ENCODE peak calls at places on chromosome 7, in five cellular contexts. U is neural progenitor cell, O is fibroblast of the aortic adventitia, J is cardiac muscle cell, R is astrocyte of the spinal cord. H is an unnamed sample.

GRCh38 chr7:116801092-116801710 is 61.2 kb upstream of the CAPZA2 start:
- DNase-seq in U (no peak), O (peak), J (no peak), R (peak), H (no peak)

GRCh38 chr7:141729020-141729419 is 9.1 kb upstream of the SSBP1 start:
- DNase-seq in U (no peak), O (no peak), J (no peak), R (no peak), H (no peak)

GRCh38 chr7:112540839-112541577 is 60.2 kb downstream of the LSMEM1 start:
- DNase-seq in U (no peak), O (no peak), J (no peak), R (no peak), H (no peak)

GRCh38 chr7:116443101-116443523 is 56.4 kb upstream of the CAV2 start:
- DNase-seq in U (no peak), O (peak), J (no peak), R (peak), H (no peak)

GRCh38 chr7:156639426-156640256 is 933 bp upstream of the RNF32 start:
- DNase-seq in U (peak), O (peak), J (no peak), R (no peak), H (no peak)

GRCh38 chr7:70092314-70093303 is 494.3 kb downstream of the AUTS2 start:
- DNase-seq in U (no peak), O (peak), J (no peak), R (peak), H (peak)

GRCh38 chr7:154837622-154838021 is 165.3 kb downstream of the PAXIP1 start:
- DNase-seq in U (no peak), O (no peak), J (no peak), R (no peak), H (no peak)

GRCh38 chr7:107622429-107622828 is 38.2 kb upstream of the SLC26A4 start:
- DNase-seq in U (no peak), O (peak), J (no peak), R (peak), H (no peak)

GRCh38 chr7:100830396-100830795 is 3.1 kb upstream of the EPHB4 start:
- DNase-seq in U (no peak), O (no peak), J (no peak), R (no peak), H (no peak)

GRCh38 chr7:80401708-80402107 is 110.2 kb downstream of the GNAT3 start:
- DNase-seq in U (no peak), O (no peak), J (no peak), R (no peak), H (no peak)

GRCh38 chr7:127504715-127505114 is 80.7 kb downstream of the GCC1 start:
- DNase-seq in U (peak), O (peak), J (peak), R (peak), H (no peak)

GRCh38 chr7:122303971-122304603 is 463 bp downstream of the FEZF1 start:
- DNase-seq in U (peak), O (no peak), J (peak), R (no peak), H (no peak)

GRCh38 chr7:964401-965231 is 10.1 kb upstream of the ADAP1 start:
- DNase-seq in U (peak), O (peak), J (peak), R (peak), H (no peak)

GRCh38 chr7:131284702-131285419 is 42.8 kb upstream of the MKLN1 start:
- DNase-seq in U (peak), O (peak), J (no peak), R (peak), H (no peak)

GRCh38 chr7:131223151-131223550 is 104.5 kb upstream of the MKLN1 start:
- DNase-seq in U (no peak), O (no peak), J (no peak), R (no peak), H (no peak)

GRCh38 chr7:129224251-129225205 is at the start of gene AHCYL2:
- DNase-seq in U (peak), O (peak), J (peak), R (peak), H (peak)

GRCh38 chr7:32890010-32890552 is 1.5 kb downstream of the KBTBD2 start:
- DNase-seq in U (peak), O (peak), J (peak), R (peak), H (no peak)

GRCh38 chr7:15495170-15495569 is 66.6 kb downstream of the AGMO start:
- DNase-seq in U (no peak), O (peak), J (no peak), R (no peak), H (no peak)

GRCh38 chr7:70791341-70791740 is 340.6 kb upstream of the GALNT17 start:
- DNase-seq in U (no peak), O (no peak), J (no peak), R (no peak), H (no peak)

GRCh38 chr7:24881622-24882021 is 98.4 kb downstream of the OSBPL3 start:
- DNase-seq in U (no peak), O (no peak), J (no peak), R (no peak), H (no peak)

GRCh38 chr7:101332026-101332425 is 10.4 kb upstream of the IFT22 start:
- DNase-seq in U (no peak), O (no peak), J (no peak), R (no peak), H (no peak)

GRCh38 chr7:134885967-134886352 is 100.3 kb upstream of the AGBL3 start:
- DNase-seq in U (no peak), O (peak), J (no peak), R (peak), H (no peak)

GRCh38 chr7:135980665-135981180 is 3.6 kb upstream of the MTPN start:
- DNase-seq in U (no peak), O (peak), J (no peak), R (peak), H (no peak)

GRCh38 chr7:23471090-23471859 is 984 bp upstream of the IGF2BP3 start:
- DNase-seq in U (peak), O (peak), J (peak), R (peak), H (peak)

GRCh38 chr7:31494421-31494820 is 19.5 kb upstream of the ITPRID1 start:
- DNase-seq in U (no peak), O (no peak), J (no peak), R (no peak), H (no peak)

GRCh38 chr7:259751-260405 is 30.1 kb upstream of the FOXL3 start:
- DNase-seq in U (no peak), O (no peak), J (no peak), R (no peak), H (peak)

GRCh38 chr7:81886211-81886764 is 116.4 kb upstream of the HGF start:
- DNase-seq in U (no peak), O (no peak), J (no peak), R (no peak), H (no peak)

GRCh38 chr7:116588225-116588624 is 63.4 kb downstream of the CAV1 start:
- DNase-seq in U (peak), O (peak), J (no peak), R (peak), H (no peak)

GRCh38 chr7:3241686-3242258 is 59.3 kb upstream of the SDK1 start:
- DNase-seq in U (no peak), O (no peak), J (no peak), R (no peak), H (no peak)

GRCh38 chr7:106775552-106775936 is 89.5 kb upstream of the PIK3CG start:
- DNase-seq in U (no peak), O (peak), J (no peak), R (peak), H (no peak)

GRCh38 chr7:1917221-1918062 is 247.4 kb downstream of the ELFN1 start:
- DNase-seq in U (no peak), O (peak), J (no peak), R (no peak), H (no peak)

GRCh38 chr7:158120313-158120712 is 467.3 kb downstream of the PTPRN2 start:
- DNase-seq in U (no peak), O (no peak), J (no peak), R (no peak), H (no peak)

GRCh38 chr7:49789736-49790135 is 16.3 kb downstream of the VWC2 start:
- DNase-seq in U (peak), O (no peak), J (no peak), R (no peak), H (no peak)

GRCh38 chr7:49790209-49790608 is 16.8 kb downstream of the VWC2 start:
- DNase-seq in U (peak), O (no peak), J (no peak), R (no peak), H (no peak)

GRCh38 chr7:49787980-49788379 is 14.5 kb downstream of the VWC2 start:
- DNase-seq in U (no peak), O (no peak), J (no peak), R (no peak), H (no peak)

GRCh38 chr7:49788455-49789059 is 15.1 kb downstream of the VWC2 start:
- DNase-seq in U (no peak), O (no peak), J (no peak), R (no peak), H (no peak)

DNA sequence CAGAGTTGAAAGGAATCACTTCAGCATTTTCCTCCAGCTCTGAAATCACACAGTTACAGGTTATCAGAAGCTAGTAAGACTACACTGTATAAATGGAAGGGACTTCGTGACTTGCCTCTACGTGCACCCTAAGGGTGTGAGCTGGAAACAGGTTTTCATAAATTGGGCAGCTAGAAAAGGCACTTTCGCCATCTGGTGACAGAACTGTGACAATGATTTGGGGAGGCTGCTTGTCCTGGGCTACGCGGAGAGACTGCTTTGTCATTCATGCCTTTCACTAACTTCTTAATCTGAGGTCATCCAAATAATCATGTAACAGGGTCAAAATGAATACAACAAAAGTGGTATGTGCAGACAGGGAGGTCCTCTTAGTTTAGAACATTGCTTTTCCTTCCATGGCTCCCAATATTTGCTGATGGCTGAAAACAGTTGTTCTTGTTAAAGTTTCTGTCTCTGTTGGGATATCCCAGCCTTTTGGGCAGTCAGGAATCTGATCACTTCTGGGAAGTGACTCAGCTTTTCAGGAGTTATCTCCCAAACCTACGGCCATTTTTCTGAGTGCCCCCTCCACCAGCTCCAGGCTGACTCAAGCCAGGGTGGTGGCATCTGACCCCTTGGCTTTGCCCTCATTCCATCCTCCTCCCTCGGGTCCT is 17.8 kb downstream of the VWC2 start:
- DNase-seq in U (peak), O (no peak), J (peak), R (no peak), H (no peak)
- TF ChIP-seq CTCF in U (peak), O (no peak), J (no peak), R (no peak), H (peak)

GRCh38 chr7:27165655-27166474 is 528 bp upstream of the HOXA9 start:
- DNase-seq in U (no peak), O (no peak), J (no peak), R (no peak), H (no peak)
- TF ChIP-seq CTCF in U (no peak), O (no peak), J (no peak), R (no peak), H (no peak)

GRCh38 chr7:133819695-133820094 is 307.4 kb upstream of the LRGUK start:
- DNase-seq in U (no peak), O (no peak), J (no peak), R (no peak), H (no peak)

GRCh38 chr7:133820584-133820983 is 306.6 kb upstream of the LRGUK start:
- DNase-seq in U (no peak), O (no peak), J (no peak), R (no peak), H (no peak)

GRCh38 chr7:133824123-133824522 is 303.0 kb upstream of the LRGUK start:
- DNase-seq in U (no peak), O (no peak), J (no peak), R (no peak), H (no peak)

GRCh38 chr7:133822816-133823552 is 304.2 kb upstream of the LRGUK start:
- DNase-seq in U (no peak), O (no peak), J (no peak), R (no peak), H (no peak)

GRCh38 chr7:133822001-133822641 is 305.0 kb upstream of the LRGUK start:
- DNase-seq in U (no peak), O (no peak), J (no peak), R (no peak), H (no peak)
- TF ChIP-seq CTCF in U (no peak), O (no peak), J (no peak), R (no peak), H (no peak)

DNA sequence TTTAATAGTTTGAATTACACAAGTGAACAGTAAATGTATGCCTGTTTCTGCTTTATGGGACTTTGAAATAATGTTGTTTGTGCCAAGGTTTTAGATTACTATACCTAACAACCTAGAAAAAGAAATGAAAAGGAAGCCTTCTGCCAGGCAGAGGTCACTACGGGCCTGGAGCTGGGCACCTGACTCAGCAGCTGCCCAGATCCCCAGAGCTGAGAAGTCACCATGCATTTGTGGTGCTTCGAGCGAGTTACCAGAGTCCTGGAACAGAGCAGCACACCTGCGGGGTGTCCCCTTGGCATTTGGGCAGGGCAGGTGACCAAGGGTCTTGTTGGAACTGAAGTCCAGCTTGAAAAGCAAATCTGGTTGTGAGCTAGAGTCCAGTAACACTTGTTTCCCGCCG is 25.5 kb downstream of the EGFR start:
- DNase-seq in U (no peak), O (no peak), J (no peak), R (no peak), H (no peak)
- TF ChIP-seq CTCF in U (no peak), O (no peak), J (no peak), R (no peak), H (no peak)

DNA sequence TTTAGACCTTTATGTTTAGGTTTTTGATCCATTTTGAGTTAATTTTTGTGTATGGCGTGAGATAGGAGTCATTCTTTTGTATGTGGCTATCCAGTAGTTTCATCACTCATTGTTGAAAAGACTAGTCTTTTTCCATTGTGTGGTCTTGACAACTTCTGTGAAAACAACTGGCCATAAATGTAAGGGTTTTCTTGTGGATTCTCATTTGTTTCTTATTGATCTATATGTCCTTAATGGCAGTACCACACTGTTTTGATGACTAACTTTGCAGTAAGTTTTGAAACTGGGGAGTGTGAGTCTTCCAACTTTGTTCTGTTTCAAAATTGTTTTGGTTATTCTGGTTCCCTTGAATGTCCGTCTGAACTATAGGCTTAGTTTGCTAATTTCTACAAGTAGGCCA is 16.3 kb downstream of the SEPTIN7 start:
- DNase-seq in U (no peak), O (no peak), J (no peak), R (no peak), H (no peak)
- TF ChIP-seq CTCF in U (no peak), O (no peak), J (no peak), R (no peak), H (no peak)